ENCODE peak calls at places on chromosomes 16 and 17, in six cellular contexts. One of them, this sample, is unnamed.

GRCh38 chr16:89624775-89625761 is 11.6 kb downstream of the DPEP1 start:
- ATAC-seq in GM12878: no peak
- ATAC-seq in A549: no peak
- ATAC-seq in K562: no peak
- ATAC-seq in HepG2: peak; percentile 26
- ATAC-seq in upper lobe of left lung: no peak
- ATAC-seq in this sample: no peak

GRCh38 chr17:8069587-8069860 is 18.0 kb downstream of the ALOX12B start:
- ATAC-seq in GM12878: no peak
- ATAC-seq in A549: no peak
- ATAC-seq in K562: no peak
- ATAC-seq in HepG2: no peak
- ATAC-seq in upper lobe of left lung: no peak
- ATAC-seq in this sample: no peak

GRCh38 chr16:3578121-3578520 is 918 bp upstream of the NLRC3 start:
- ATAC-seq in GM12878: peak; percentile 26
- ATAC-seq in A549: no peak
- ATAC-seq in K562: no peak
- ATAC-seq in HepG2: no peak
- ATAC-seq in upper lobe of left lung: no peak
- ATAC-seq in this sample: no peak

GRCh38 chr17:27577884-27578717 is 52.9 kb upstream of the LGALS9 start:
- ATAC-seq in GM12878: peak; percentile 18
- ATAC-seq in A549: no peak
- ATAC-seq in K562: no peak
- ATAC-seq in HepG2: no peak
- ATAC-seq in upper lobe of left lung: peak; percentile 51
- ATAC-seq in this sample: peak; percentile 23

GRCh38 chr16:81608515-81609209 is 164.1 kb downstream of the CMIP start:
- ATAC-seq in GM12878: peak; percentile 91
- ATAC-seq in A549: no peak
- ATAC-seq in K562: no peak
- ATAC-seq in HepG2: no peak
- ATAC-seq in upper lobe of left lung: peak; percentile 87
- ATAC-seq in this sample: peak; percentile 68

GRCh38 chr16:16007743-16008111 is 58.3 kb downstream of the ABCC1 start:
- ATAC-seq in GM12878: peak; percentile 89
- ATAC-seq in A549: no peak
- ATAC-seq in K562: no peak
- ATAC-seq in HepG2: no peak
- ATAC-seq in upper lobe of left lung: no peak
- ATAC-seq in this sample: no peak

GRCh38 chr16:1938316-1938715 is 4.7 kb downstream of the MSRB1 start:
- ATAC-seq in GM12878: no peak
- ATAC-seq in A549: no peak
- ATAC-seq in K562: no peak
- ATAC-seq in HepG2: no peak
- ATAC-seq in upper lobe of left lung: peak; percentile 25
- ATAC-seq in this sample: no peak

GRCh38 chr17:6799738-6800137 is 23.7 kb downstream of the FBXO39 start:
- ATAC-seq in GM12878: no peak
- ATAC-seq in A549: no peak
- ATAC-seq in K562: no peak
- ATAC-seq in HepG2: no peak
- ATAC-seq in upper lobe of left lung: no peak
- ATAC-seq in this sample: no peak

GRCh38 chr16:20987049-20987448 is 86.5 kb downstream of the LYRM1 start:
- ATAC-seq in GM12878: no peak
- ATAC-seq in A549: no peak
- ATAC-seq in K562: no peak
- ATAC-seq in HepG2: no peak
- ATAC-seq in upper lobe of left lung: no peak
- ATAC-seq in this sample: no peak

GRCh38 chr17:40309938-40310510 is 1.0 kb downstream of the RARA start:
- ATAC-seq in GM12878: peak; percentile 3
- ATAC-seq in A549: no peak
- ATAC-seq in K562: no peak
- ATAC-seq in HepG2: peak; percentile 12
- ATAC-seq in upper lobe of left lung: peak; percentile 54
- ATAC-seq in this sample: no peak

GRCh38 chr16:87734644-87735043 is 31.1 kb downstream of the KLHDC4 start:
- ATAC-seq in GM12878: no peak
- ATAC-seq in A549: no peak
- ATAC-seq in K562: no peak
- ATAC-seq in HepG2: no peak
- ATAC-seq in upper lobe of left lung: no peak
- ATAC-seq in this sample: no peak

GRCh38 chr16:1413684-1414531 is 596 bp downstream of the UNKL start:
- ATAC-seq in GM12878: peak; percentile 82
- ATAC-seq in A549: peak; percentile 74
- ATAC-seq in K562: peak; percentile 80
- ATAC-seq in HepG2: peak; percentile 59
- ATAC-seq in upper lobe of left lung: peak; percentile 76
- ATAC-seq in this sample: peak; percentile 47

GRCh38 chr17:83071966-83072562 is 7.3 kb upstream of the METRNL start:
- ATAC-seq in GM12878: no peak
- ATAC-seq in A549: no peak
- ATAC-seq in K562: no peak
- ATAC-seq in HepG2: no peak
- ATAC-seq in upper lobe of left lung: no peak
- ATAC-seq in this sample: no peak

GRCh38 chr17:63985387-63986140 is 12.6 kb upstream of the PRR29 start:
- ATAC-seq in GM12878: no peak
- ATAC-seq in A549: no peak
- ATAC-seq in K562: peak; percentile 60
- ATAC-seq in HepG2: peak; percentile 7
- ATAC-seq in upper lobe of left lung: no peak
- ATAC-seq in this sample: no peak

GRCh38 chr16:3808308-3809063 is 72.0 kb downstream of the CREBBP start:
- ATAC-seq in GM12878: no peak
- ATAC-seq in A549: no peak
- ATAC-seq in K562: no peak
- ATAC-seq in HepG2: no peak
- ATAC-seq in upper lobe of left lung: no peak
- ATAC-seq in this sample: no peak

GRCh38 chr16:25018972-25019617 is 3.9 kb upstream of the ARHGAP17 start:
- ATAC-seq in GM12878: peak; percentile 40
- ATAC-seq in A549: no peak
- ATAC-seq in K562: no peak
- ATAC-seq in HepG2: no peak
- ATAC-seq in upper lobe of left lung: no peak
- ATAC-seq in this sample: no peak

GRCh38 chr16:3439637-3440036 is 3.7 kb downstream of the ZNF597 start:
- ATAC-seq in GM12878: no peak
- ATAC-seq in A549: no peak
- ATAC-seq in K562: no peak
- ATAC-seq in HepG2: no peak
- ATAC-seq in upper lobe of left lung: no peak
- ATAC-seq in this sample: no peak

GRCh38 chr17:57636985-57637667 is 108.0 kb downstream of the CCDC182 start:
- ATAC-seq in GM12878: no peak
- ATAC-seq in A549: no peak
- ATAC-seq in K562: no peak
- ATAC-seq in HepG2: no peak
- ATAC-seq in upper lobe of left lung: no peak
- ATAC-seq in this sample: no peak

GRCh38 chr17:57634713-57635465 is 110.2 kb downstream of the CCDC182 start:
- ATAC-seq in GM12878: no peak
- ATAC-seq in A549: no peak
- ATAC-seq in K562: no peak
- ATAC-seq in HepG2: no peak
- ATAC-seq in upper lobe of left lung: no peak
- ATAC-seq in this sample: no peak

GRCh38 chr17:57638284-57638683 is 106.8 kb downstream of the CCDC182 start:
- ATAC-seq in GM12878: no peak
- ATAC-seq in A549: no peak
- ATAC-seq in K562: no peak
- ATAC-seq in HepG2: no peak
- ATAC-seq in upper lobe of left lung: no peak
- ATAC-seq in this sample: no peak

GRCh38 chr17:57637668-57638010 is 107.5 kb downstream of the CCDC182 start:
- ATAC-seq in GM12878: no peak
- ATAC-seq in A549: no peak
- ATAC-seq in K562: no peak
- ATAC-seq in HepG2: no peak
- ATAC-seq in upper lobe of left lung: no peak
- ATAC-seq in this sample: no peak

DNA sequence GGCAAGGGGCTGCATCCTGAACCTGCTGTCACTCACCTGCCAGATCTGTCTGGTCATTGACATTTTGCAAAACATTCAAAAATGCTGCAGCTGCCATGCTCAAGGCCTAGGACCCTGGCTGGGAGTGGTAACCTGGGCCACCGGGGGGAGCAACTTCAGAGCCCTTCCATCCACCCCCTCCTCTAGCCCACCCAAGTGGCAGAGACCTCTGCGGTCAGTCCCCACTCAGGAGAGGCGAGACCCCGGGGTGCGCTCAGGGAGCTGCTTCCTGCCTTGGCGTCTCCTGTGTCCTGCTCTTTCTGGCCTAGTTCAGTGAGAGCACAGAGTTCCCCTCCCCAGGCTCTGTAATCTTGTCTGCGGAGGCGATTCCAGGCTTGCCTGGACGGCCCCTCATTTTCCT is 108.8 kb downstream of the CCDC182 start:
- ATAC-seq in GM12878: no peak
- ATAC-seq in A549: no peak
- ATAC-seq in K562: no peak
- ATAC-seq in HepG2: no peak
- ATAC-seq in upper lobe of left lung: no peak
- ATAC-seq in this sample: no peak
- H3K27ac ChIP-seq in GM12878: no peak overlapping the region
- H3K27ac ChIP-seq in A549: no peak overlapping the region
- H3K27ac ChIP-seq in K562: no peak overlapping the region
- H3K27ac ChIP-seq in HepG2: no peak overlapping the region
- H3K27ac ChIP-seq in upper lobe of left lung: no peak overlapping the region
- H3K27ac ChIP-seq in this sample: no peak overlapping the region

GRCh38 chr17:77462553-77463497 is 322.1 kb downstream of the SEC14L1 start:
- ATAC-seq in GM12878: no peak
- ATAC-seq in A549: no peak
- ATAC-seq in K562: no peak
- ATAC-seq in HepG2: no peak
- ATAC-seq in upper lobe of left lung: no peak
- ATAC-seq in this sample: no peak

GRCh38 chr17:77459018-77459755 is 318.4 kb downstream of the SEC14L1 start:
- ATAC-seq in GM12878: no peak
- ATAC-seq in A549: no peak
- ATAC-seq in K562: no peak
- ATAC-seq in HepG2: no peak
- ATAC-seq in upper lobe of left lung: no peak
- ATAC-seq in this sample: no peak

GRCh38 chr17:77462101-77462500 is 321.3 kb downstream of the SEC14L1 start:
- ATAC-seq in GM12878: peak; percentile 54
- ATAC-seq in A549: no peak
- ATAC-seq in K562: no peak
- ATAC-seq in HepG2: no peak
- ATAC-seq in upper lobe of left lung: no peak
- ATAC-seq in this sample: no peak

GRCh38 chr17:77460514-77461046 is 319.8 kb downstream of the SEC14L1 start:
- ATAC-seq in GM12878: peak; percentile 1
- ATAC-seq in A549: no peak
- ATAC-seq in K562: peak; percentile 61
- ATAC-seq in HepG2: no peak
- ATAC-seq in upper lobe of left lung: no peak
- ATAC-seq in this sample: no peak

GRCh38 chr17:77461277-77462057 is 320.7 kb downstream of the SEC14L1 start:
- ATAC-seq in GM12878: no peak
- ATAC-seq in A549: no peak
- ATAC-seq in K562: no peak
- ATAC-seq in HepG2: no peak
- ATAC-seq in upper lobe of left lung: no peak
- ATAC-seq in this sample: no peak
- H3K4me3 ChIP-seq in GM12878: peak overlapping the region; percentile 48
- H3K4me3 ChIP-seq in A549: no peak overlapping the region
- H3K4me3 ChIP-seq in K562: no peak overlapping the region
- H3K4me3 ChIP-seq in HepG2: no peak overlapping the region
- H3K4me3 ChIP-seq in upper lobe of left lung: no peak overlapping the region
- H3K4me3 ChIP-seq in this sample: no peak overlapping the region

DNA sequence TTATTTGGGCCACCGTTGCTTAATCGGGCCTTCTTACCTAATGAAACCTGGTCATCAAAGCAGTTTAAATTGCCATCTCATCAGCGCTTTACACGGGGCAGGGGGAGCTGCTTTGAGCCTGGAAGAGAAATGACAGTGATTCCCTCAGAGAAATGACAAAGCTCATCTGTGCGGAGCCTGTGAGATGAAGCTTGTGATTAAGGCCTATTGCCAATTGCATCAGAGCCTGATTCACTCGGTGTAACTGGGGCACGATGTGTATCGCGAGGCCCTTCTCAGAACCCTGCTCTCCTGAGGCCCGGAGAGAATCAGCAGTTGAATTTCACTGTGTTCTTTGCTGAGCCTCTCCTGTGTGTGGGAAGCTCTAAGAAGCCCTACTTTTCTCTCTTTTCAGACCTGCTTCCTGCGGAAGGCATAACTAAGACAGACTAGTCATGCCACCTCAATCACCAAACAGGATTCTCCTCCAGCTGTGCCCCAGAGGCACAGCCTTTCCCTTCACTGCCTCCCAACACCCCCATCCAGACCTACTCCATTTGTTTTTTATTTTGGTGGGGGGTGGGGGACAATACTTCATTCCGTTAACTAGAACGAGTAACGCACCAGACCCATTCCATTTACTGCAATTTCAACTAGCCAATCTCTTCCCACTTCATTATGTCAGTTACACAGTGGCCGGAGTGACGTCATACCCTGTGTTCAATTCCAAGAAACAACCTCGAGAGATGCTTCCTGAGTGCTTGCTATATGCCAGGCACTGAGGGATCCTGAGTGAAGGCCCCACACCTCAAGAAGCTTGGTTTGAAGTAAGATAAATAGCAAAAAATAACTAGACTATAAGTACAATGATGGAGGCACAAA is 8.9 kb upstream of the SIAH1 start:
- ATAC-seq in GM12878: no peak
- ATAC-seq in A549: no peak
- ATAC-seq in K562: peak; percentile 67
- ATAC-seq in HepG2: peak; percentile 49
- ATAC-seq in upper lobe of left lung: peak; percentile 90
- ATAC-seq in this sample: peak; percentile 93
- TF ChIP-seq EP300 in GM12878: no peak
- TF ChIP-seq EP300 in A549: no peak
- TF ChIP-seq EP300 in K562: no peak
- TF ChIP-seq EP300 in HepG2: no peak
- TF ChIP-seq EP300 in upper lobe of left lung: no peak
- TF ChIP-seq EP300 in this sample: no peak

DNA sequence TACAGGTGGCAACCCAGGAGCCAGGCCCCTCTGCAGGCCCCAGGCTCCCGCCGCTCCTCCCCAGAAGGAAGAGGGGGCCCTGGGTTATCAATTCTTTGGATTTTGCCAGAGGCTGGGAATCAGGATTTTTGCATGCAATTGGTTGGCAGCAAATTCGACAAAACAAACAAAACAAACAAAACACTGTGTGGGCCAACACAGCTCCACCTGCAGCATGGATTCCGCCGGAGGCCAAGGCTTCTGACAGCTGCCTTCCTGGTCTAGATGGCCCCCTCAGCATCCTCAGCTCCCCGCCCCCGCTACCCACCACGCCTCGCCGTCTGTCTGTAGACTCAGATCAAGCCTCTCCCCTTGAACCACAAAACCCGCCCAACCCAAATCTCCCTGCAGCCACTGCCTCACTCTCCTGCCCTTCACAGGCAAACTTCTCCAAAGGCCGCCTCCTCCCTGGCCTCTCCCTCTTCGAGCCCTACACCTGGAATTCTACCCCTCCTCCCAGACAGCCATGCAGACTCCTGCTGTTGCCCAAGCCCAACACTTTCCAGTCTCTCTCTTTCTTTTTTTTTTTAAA is 58.0 kb downstream of the RTN4RL1 start:
- ATAC-seq in GM12878: no peak
- ATAC-seq in A549: no peak
- ATAC-seq in K562: no peak
- ATAC-seq in HepG2: no peak
- ATAC-seq in upper lobe of left lung: no peak
- ATAC-seq in this sample: no peak
- H3K27ac ChIP-seq in GM12878: no peak overlapping the region
- H3K27ac ChIP-seq in A549: no peak overlapping the region
- H3K27ac ChIP-seq in K562: no peak overlapping the region
- H3K27ac ChIP-seq in HepG2: no peak overlapping the region
- H3K27ac ChIP-seq in upper lobe of left lung: no peak overlapping the region
- H3K27ac ChIP-seq in this sample: no peak overlapping the region

This sample was measured in gastroesophageal sphincter.